ENCODE peak calls at places on chromosomes 4 and X, in ten cellular contexts. O is ascending aorta, K is GM13977, H is mucosa of descending colon, Y is pancreas, B is GM06990, D is neural progenitor cell, N is GM13976, Q is IMR-90, C is endothelial cell. V is an unnamed sample.

GRCh38 chrX:18714910-18715309 is 7.5 kb downstream of the PPEF1 start:
- DNase-seq in O (no peak), K (no peak), H (no peak), Y (no peak), B (no peak), D (no peak), N (no peak), Q (no peak), C (no peak), V (no peak)

GRCh38 chr4:113564493-113564892 is 197.0 kb downstream of the CAMK2D start:
- DNase-seq in O (no peak), K (no peak), H (no peak), Y (no peak), B (peak), D (no peak), N (no peak), Q (no peak), C (no peak), V (no peak)

GRCh38 chrX:39115166-39115565 is 313.9 kb downstream of the MID1IP1 start:
- DNase-seq in O (no peak), K (no peak), H (no peak), Y (no peak), B (no peak), D (no peak), N (no peak), Q (no peak), C (no peak), V (no peak)

GRCh38 chr4:159926871-159927270 is 824.0 kb downstream of the RAPGEF2 start:
- DNase-seq in O (no peak), K (no peak), H (no peak), Y (no peak), B (no peak), D (no peak), N (no peak), Q (no peak), C (no peak), V (no peak)

GRCh38 chrX:17738002-17738713 is 865 bp downstream of the SCML1 start:
- DNase-seq in O (peak), K (no peak), H (peak), Y (peak), B (peak), D (peak), N (peak), Q (peak), C (peak), V (peak)

GRCh38 chr4:126701756-126702155 is 931.0 kb upstream of the INTU start:
- DNase-seq in O (no peak), K (no peak), H (no peak), Y (no peak), B (no peak), D (no peak), N (no peak), Q (peak), C (no peak), V (no peak)

GRCh38 chr4:117987464-117987863 is 46.8 kb upstream of the NDST3 start:
- DNase-seq in O (no peak), K (no peak), H (no peak), Y (no peak), B (no peak), D (no peak), N (no peak), Q (no peak), C (no peak), V (no peak)

GRCh38 chr4:153518001-153518400 is 51.8 kb downstream of the TMEM131L start:
- DNase-seq in O (no peak), K (no peak), H (no peak), Y (peak), B (no peak), D (no peak), N (no peak), Q (peak), C (no peak), V (no peak)

GRCh38 chr4:10581022-10581421 is 103.5 kb downstream of the CLNK start:
- DNase-seq in O (no peak), K (no peak), H (no peak), Y (no peak), B (no peak), D (no peak), N (no peak), Q (no peak), C (no peak), V (no peak)

GRCh38 chr4:124915073-124915472 is 202.5 kb upstream of the ANKRD50 start:
- DNase-seq in O (no peak), K (no peak), H (no peak), Y (no peak), B (no peak), D (no peak), N (no peak), Q (no peak), C (no peak), V (no peak)

GRCh38 chr4:74267998-74268606 is 40.2 kb upstream of the EPGN start:
- DNase-seq in O (no peak), K (no peak), H (no peak), Y (no peak), B (no peak), D (no peak), N (no peak), Q (peak), C (no peak), V (no peak)

GRCh38 chrX:93673869-93674271 is at the start of gene FAM133A:
- DNase-seq in O (no peak), K (no peak), H (no peak), Y (no peak), B (no peak), D (no peak), N (no peak), Q (peak), C (no peak), V (no peak)

GRCh38 chr4:147325566-147325965 is 155.3 kb upstream of the EDNRA start:
- DNase-seq in O (no peak), K (no peak), H (no peak), Y (no peak), B (no peak), D (no peak), N (no peak), Q (peak), C (no peak), V (no peak)

GRCh38 chr4:163003979-163004378 is 162.7 kb downstream of the NAF1 start:
- DNase-seq in O (no peak), K (no peak), H (no peak), Y (no peak), B (no peak), D (no peak), N (no peak), Q (no peak), C (no peak), V (no peak)

DNA sequence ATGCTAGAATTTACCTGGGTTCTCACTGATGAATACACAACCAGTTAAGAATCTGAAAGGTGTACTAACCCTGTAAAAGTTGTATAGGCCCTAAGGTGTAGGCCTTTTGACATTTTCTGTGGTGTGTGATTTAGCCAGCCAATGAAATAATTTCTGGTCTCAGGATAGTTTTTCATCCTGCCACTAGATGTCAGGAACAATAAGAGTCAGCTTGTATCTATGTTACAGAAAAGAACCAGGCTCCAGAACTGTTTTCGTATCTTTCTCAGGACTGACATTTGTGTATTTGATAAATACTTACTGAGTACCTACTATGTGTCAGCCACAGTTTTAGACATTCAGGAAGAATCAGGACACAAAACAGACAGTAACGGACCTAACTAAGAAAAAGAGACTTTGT is 673.6 kb upstream of the TENM3 start:
- DNase-seq in O (no peak), K (peak), H (no peak), Y (no peak), B (no peak), D (peak), N (peak), Q (peak), C (no peak), V (no peak)
- TF ChIP-seq CTCF in O (no peak), K (peak), H (peak), Y (peak), B (peak), D (peak), N (no peak), Q (peak), C (peak), V (peak)

DNA sequence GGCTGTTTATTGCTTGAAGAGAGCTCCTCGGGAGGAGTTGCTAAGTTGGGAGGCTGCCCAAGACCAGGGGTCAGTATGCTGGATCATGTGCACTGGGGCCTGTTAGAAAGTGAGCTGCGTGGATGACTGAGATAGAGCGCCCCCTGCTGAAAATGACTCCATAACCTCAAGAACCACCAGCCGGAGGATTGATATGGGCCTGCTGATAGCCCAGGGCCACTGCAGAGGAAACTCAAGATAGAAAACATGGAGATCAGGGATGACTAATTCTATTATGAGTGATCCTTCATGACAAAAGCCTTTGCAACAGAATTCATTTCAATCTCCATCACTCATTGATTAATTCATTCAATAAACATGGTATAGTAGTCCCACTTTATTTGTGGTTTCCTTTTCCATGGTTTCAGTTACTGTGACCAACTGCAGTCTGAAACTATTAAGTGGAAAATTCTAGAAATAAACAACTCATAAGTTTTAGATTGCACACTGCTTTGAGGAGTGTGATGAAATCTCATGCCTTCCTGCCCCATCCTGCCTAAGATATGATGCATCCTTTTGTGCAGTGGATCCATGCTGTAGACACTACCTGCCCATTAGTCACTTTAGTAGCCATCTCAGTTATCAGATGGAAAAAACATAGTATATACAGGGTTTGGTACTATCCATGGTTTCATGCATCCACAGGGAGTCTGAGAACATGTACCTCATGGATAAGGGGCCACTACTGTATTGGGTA is 126.7 kb upstream of the MBNL3 start:
- DNase-seq in O (no peak), K (no peak), H (peak), Y (peak), B (no peak), D (peak), N (peak), Q (peak), C (peak), V (no peak)
- TF ChIP-seq CTCF in O (no peak), K (peak), H (peak), Y (peak), B (peak), D (peak), N (peak), Q (peak), C (peak), V (peak)

GRCh38 chr4:177579649-177580048 is 137.4 kb upstream of the AGA start:
- DNase-seq in O (no peak), K (no peak), H (no peak), Y (no peak), B (no peak), D (no peak), N (no peak), Q (peak), C (no peak), V (no peak)
- TF ChIP-seq CTCF in O (no peak), K (peak), H (no peak), Y (peak), B (no peak), D (peak), N (peak), Q (peak), C (no peak), V (no peak)

GRCh38 chr4:27702710-27703431 is 842.2 kb downstream of the STIM2 start:
- DNase-seq in O (no peak), K (peak), H (no peak), Y (no peak), B (no peak), D (peak), N (no peak), Q (peak), C (peak), V (no peak)
- TF ChIP-seq CTCF in O (no peak), K (peak), H (no peak), Y (no peak), B (no peak), D (peak), N (no peak), Q (peak), C (peak), V (peak)

GRCh38 chrX:152941328-152942111 is 43.7 kb downstream of the ZNF185 start:
- DNase-seq in O (peak), K (peak), H (peak), Y (peak), B (peak), D (peak), N (peak), Q (peak), C (peak), V (peak)
- TF ChIP-seq CTCF in O (peak), K (peak), H (peak), Y (peak), B (peak), D (peak), N (peak), Q (peak), C (peak), V (peak)

GRCh38 chrX:47497274-47497673 is 14.3 kb upstream of the ZNF41 start:
- DNase-seq in O (no peak), K (no peak), H (no peak), Y (no peak), B (no peak), D (no peak), N (no peak), Q (peak), C (no peak), V (no peak)
- TF ChIP-seq CTCF in O (no peak), K (peak), H (no peak), Y (no peak), B (peak), D (peak), N (peak), Q (peak), C (no peak), V (peak)

V was measured in upper lobe of right lung.